ENCODE peak calls at places on chromosomes 6 and 20, in seven cellular contexts. U, L, P, N, O, F and D are unnamed samples.

GRCh38 chr6:128474481-128474880 is 45.9 kb downstream of the PTPRK start:
- DNase-seq in U (no peak), P (no peak), F (no peak), N (no peak), L (no peak), O (no peak), D (no peak)

GRCh38 chr6:34601706-34602105 is 45.6 kb upstream of the SPDEF start:
- DNase-seq in P (peak; percentile 92), O (no peak), U (no peak), N (no peak), L (no peak), F (no peak), D (no peak)

GRCh38 chr6:139940741-139941712 is 566.6 kb upstream of the CITED2 start:
- DNase-seq in N (no peak), P (no peak), L (no peak), U (peak; percentile 68), F (no peak), O (no peak), D (no peak)

GRCh38 chr6:100209323-100210137 is 215.5 kb upstream of the MCHR2 start:
- DNase-seq in F (no peak), O (no peak), P (no peak), U (peak; percentile 58), N (no peak), L (no peak), D (no peak)

GRCh38 chr6:52409499-52409898 is 10.6 kb upstream of the EFHC1 start:
- DNase-seq in U (no peak), N (no peak), L (no peak), O (no peak), F (no peak), P (no peak), D (no peak)

GRCh38 chr20:13222319-13222716 is 1.2 kb downstream of the ISM1 start:
- DNase-seq in F (no peak), P (no peak), U (no peak), N (no peak), L (no peak), O (no peak), D (no peak)

GRCh38 chr6:19153270-19153980 is 683.7 kb upstream of the ID4 start:
- DNase-seq in L (no peak), N (no peak), F (no peak), U (no peak), O (peak; percentile 75), P (no peak), D (no peak)

GRCh38 chr6:33298773-33299236 is at the start of gene RGL2:
- DNase-seq in L (no peak), U (peak; percentile 61), N (no peak), O (peak; percentile 80), P (peak; percentile 60), F (no peak), D (peak; percentile 68)

GRCh38 chr20:57619053-57619831 is 984 bp downstream of the ZBP1 start:
- DNase-seq in F (no peak), P (peak; percentile 7), N (no peak), O (no peak), L (no peak), U (no peak), D (no peak)

GRCh38 chr6:113082691-113083090 is 735.6 kb downstream of the RFPL4B start:
- DNase-seq in P (no peak), F (no peak), N (no peak), O (no peak), U (peak; percentile 77), L (no peak), D (no peak)

GRCh38 chr20:2872304-2873009 is 824 bp upstream of the PTPRA start:
- DNase-seq in U (peak; percentile 54), L (no peak), F (no peak), O (peak; percentile 70), N (peak; percentile 67), P (peak; percentile 22), D (peak; percentile 92)

GRCh38 chr20:46937140-46937523 is 42.5 kb downstream of the EYA2 start:
- DNase-seq in O (no peak), N (no peak), U (no peak), P (no peak), F (no peak), L (no peak), D (no peak)